ENCODE peak calls at places on chromosomes 12 and 14, in nine cellular contexts. O is hepatocyte, F is GM23338, R is psoas muscle, A is heart right ventricle, M is H1, C is body of pancreas, K is tibial artery, X is lung. T is an unnamed sample. For H3K36me3, the result is how much of the 10 kb centered on the place peaks cover.

GRCh38 chr14:21278632-21279031 is 1.3 kb upstream of the RPGRIP1 start:
- DNase-seq in O (no peak), A (no peak), C (no peak), F (no peak), K (no peak), M (no peak), R (no peak), X (no peak), T (no peak)

GRCh38 chr12:4215862-4216541 is 57.6 kb upstream of the CCND2 start:
- DNase-seq in F (no peak), O (no peak), X (no peak), K (no peak), A (no peak), C (no peak), R (no peak), M (peak), T (peak)

GRCh38 chr14:99571303-99571986 is 32.6 kb downstream of the CCDC85C start:
- DNase-seq in X (no peak), C (peak), A (no peak), R (no peak), M (no peak), O (no peak), F (no peak), K (no peak), T (no peak)

GRCh38 chr12:105523164-105524057 is 192.9 kb downstream of the C12orf75 start:
- DNase-seq in O (peak), X (peak), M (no peak), F (peak), K (peak), R (peak), A (peak), C (peak), T (peak)

GRCh38 chr14:53528114-53528513 is 375.0 kb upstream of the DDHD1 start:
- DNase-seq in A (no peak), R (peak), C (no peak), K (no peak), X (peak), O (no peak), F (no peak), M (no peak), T (no peak)

GRCh38 chr12:102342281-102343006 is 137.9 kb downstream of the IGF1 start:
- DNase-seq in F (no peak), O (no peak), K (no peak), C (peak), X (no peak), A (no peak), M (no peak), R (no peak), T (no peak)

GRCh38 chr12:4562034-4562657 is at the start of gene DYRK4:
- DNase-seq in O (peak), X (peak), A (peak), R (peak), C (peak), F (peak), K (peak), M (peak), T (peak)

GRCh38 chr12:42779186-42779859 is 189.8 kb upstream of the PRICKLE1 start:
- DNase-seq in X (peak), C (no peak), M (no peak), R (peak), F (no peak), O (no peak), A (no peak), K (no peak), T (peak)

GRCh38 chr14:99229654-99230215 is 42.3 kb downstream of the BCL11B start:
- DNase-seq in R (no peak), X (no peak), M (no peak), K (peak), C (no peak), A (no peak), O (no peak), F (no peak), T (no peak)

GRCh38 chr12:49296836-49297694 is 2.1 kb downstream of the PRPH start:
- DNase-seq in K (peak), C (peak), A (no peak), F (peak), R (no peak), M (peak), O (peak), X (peak), T (no peak)

GRCh38 chr12:66428261-66428660 is 126.0 kb downstream of the HELB start:
- DNase-seq in K (no peak), M (no peak), F (no peak), A (no peak), O (no peak), R (no peak), X (no peak), C (no peak), T (no peak)

DNA sequence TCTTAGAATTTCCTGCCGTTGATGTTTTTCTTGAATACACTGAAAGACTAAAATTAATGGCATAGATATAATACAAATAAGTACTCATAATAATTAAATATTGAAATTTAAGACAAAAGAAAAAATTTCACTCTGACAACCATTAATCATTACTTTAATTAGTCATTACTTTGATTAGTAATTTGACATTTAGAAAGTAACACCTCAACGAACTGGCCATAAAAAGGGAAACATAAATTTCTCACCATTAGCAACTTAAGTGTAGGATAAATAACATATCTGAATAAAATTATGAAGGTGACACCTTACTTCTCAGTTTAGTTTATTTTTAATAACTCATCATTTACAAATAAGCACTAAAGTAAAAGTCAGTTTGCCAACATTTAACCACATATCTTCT is 17.5 kb downstream of the MAGOHB start:
- DNase-seq in X (no peak), R (no peak), M (no peak), A (no peak), C (no peak), F (no peak), K (no peak), O (no peak), T (no peak)
- TF ChIP-seq CTCF in X (no peak), R (no peak), M (no peak), A (no peak), C (no peak), F (no peak), K (no peak), O (no peak), T (no peak)

GRCh38 chr12:112146123-112146522 is 20.8 kb downstream of the TRAFD1 start:
- DNase-seq in C (no peak), A (no peak), M (no peak), K (no peak), F (no peak), O (no peak), R (no peak), X (no peak), T (no peak)
- H3K36me3 ChIP-seq in C (under half), A (under half), M (under half), K (half or more), F (under half), O (under half), R (half or more), X (under half), T (under half)

DNA sequence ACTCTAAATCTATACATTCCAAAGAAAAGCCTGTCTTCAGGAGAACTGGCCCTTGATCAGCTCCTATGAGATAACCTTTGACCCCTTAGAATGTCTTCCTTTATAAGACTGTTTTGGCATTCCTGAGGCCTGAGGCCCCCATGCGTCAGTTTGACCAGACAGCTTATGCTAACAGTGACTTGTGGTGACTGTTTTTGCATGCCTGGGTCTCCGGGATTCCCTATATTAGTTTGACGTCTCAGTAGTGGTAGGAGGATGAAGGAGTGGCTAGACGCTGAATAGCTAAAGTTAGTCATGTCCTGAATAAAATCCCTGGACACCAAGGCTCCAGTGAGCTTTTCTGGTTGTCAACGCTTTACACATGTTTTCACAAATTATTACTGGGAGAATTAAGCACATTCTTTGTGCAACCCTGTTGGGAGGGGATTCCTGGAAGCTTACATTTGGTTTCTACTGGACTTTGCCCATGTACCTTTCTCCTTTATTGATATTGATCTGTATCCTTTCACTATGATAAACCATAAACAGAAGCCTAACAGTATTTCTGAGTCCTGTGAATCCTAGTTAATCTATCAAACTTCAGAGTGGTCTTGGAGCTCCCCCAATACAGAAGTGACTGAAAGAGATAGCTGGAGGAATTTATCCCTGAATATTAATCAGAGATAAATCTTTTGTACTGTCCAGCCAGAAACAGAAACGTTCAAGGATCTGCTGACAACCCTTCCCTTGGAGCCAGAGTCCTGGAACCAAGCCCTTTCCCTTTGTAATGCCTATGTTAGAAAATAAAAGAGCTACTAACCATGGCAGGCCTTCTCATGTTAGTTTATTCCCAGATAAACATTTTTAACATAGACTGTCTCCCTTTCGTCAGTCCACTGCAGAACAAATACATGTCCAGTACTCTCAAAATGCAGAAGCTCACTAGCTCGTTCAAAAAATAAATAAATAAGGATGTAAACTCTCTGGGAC is 479.2 kb downstream of the RPS29 start:
- DNase-seq in X (no peak), C (no peak), F (no peak), K (no peak), A (no peak), M (no peak), O (peak), R (no peak), T (no peak)
- TF ChIP-seq CTCF in X (no peak), C (no peak), F (no peak), K (no peak), A (no peak), M (no peak), O (no peak), R (no peak), T (no peak)

DNA sequence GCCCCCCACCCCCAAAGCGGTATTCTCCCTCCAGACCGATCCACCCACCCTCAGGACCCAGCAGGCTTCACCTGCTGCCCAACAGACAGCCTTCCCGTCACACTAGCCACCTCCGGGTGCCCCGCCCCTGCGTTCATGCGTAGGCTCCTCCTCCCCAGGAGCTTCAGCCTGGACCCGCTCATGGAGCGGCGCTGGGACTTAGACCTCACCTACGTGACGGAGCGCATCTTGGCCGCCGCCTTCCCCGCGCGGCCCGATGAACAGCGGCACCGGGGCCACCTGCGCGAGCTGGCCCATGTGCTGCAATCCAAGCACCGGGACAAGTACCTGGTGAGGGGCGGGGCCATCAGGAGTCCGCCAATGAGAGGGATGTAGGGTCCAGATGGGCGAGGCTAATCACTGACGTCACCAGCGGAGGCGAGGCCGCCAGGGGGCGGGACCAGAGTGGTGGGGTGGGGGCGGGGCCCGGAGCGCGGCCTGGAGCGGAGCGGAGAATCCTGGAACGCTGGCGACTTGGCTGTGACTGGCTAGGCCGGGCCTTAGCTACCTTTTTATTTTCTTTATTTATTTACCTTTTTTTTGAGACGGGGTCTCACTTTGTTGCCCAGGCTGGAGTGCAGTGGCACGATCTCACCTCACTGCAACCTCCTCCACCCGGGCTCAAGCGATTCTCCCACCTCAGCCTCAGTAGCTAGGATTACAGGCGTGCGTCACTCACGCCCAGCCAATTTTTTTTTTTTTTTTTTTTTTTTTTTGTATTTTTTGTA is 4.4 kb downstream of the TNS2 start:
- DNase-seq in X (peak), K (peak), F (peak), C (peak), M (peak), O (peak), R (peak), A (peak), T (peak)
- H3K36me3 ChIP-seq in X (under half), K (half or more), F (under half), C (under half), M (under half), O (under half), R (under half), A (under half), T (under half)

DNA sequence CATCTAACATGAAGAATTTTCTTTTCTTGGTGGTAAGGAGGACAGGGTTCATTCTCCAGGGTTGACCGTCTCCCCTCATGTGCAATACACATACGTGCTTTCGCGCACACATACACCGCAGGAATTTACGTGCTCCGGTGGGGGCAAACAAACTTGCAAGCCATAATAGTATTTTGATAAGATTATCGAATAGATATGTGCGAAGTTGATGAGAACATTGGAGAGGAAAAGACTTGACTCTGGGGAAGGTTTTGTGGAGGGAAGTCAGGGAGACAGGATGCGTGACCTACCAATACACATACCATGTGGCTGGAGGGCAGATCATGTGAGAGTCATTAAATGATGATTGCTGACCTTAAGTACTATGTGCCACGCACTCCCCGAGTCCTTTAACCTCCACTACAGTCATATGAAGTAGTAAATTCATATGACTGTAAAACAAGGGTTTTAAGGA is 876 bp downstream of the RAD51B start:
- DNase-seq in O (peak), F (peak), M (no peak), A (no peak), R (no peak), K (no peak), X (no peak), C (no peak), T (peak)
- TF ChIP-seq CTCF in O (no peak), F (no peak), M (no peak), A (no peak), R (no peak), K (no peak), X (no peak), C (no peak), T (no peak)

GRCh38 chr12:95506707-95507523 is 33.0 kb downstream of the METAP2 start:
- DNase-seq in K (no peak), A (no peak), F (no peak), C (no peak), X (no peak), R (no peak), O (no peak), M (no peak), T (no peak)

GRCh38 chr12:95509300-95509699 is 35.3 kb downstream of the METAP2 start:
- DNase-seq in M (no peak), K (no peak), X (no peak), F (no peak), R (no peak), O (no peak), A (no peak), C (no peak), T (no peak)

GRCh38 chr12:95498968-95499367 is 25.0 kb downstream of the METAP2 start:
- DNase-seq in M (no peak), X (no peak), A (no peak), O (no peak), R (no peak), C (no peak), F (no peak), K (no peak), T (no peak)

GRCh38 chr12:95505039-95505438 is 31.1 kb downstream of the METAP2 start:
- DNase-seq in C (no peak), F (peak), O (no peak), M (no peak), A (no peak), R (no peak), K (no peak), X (no peak), T (no peak)

DNA sequence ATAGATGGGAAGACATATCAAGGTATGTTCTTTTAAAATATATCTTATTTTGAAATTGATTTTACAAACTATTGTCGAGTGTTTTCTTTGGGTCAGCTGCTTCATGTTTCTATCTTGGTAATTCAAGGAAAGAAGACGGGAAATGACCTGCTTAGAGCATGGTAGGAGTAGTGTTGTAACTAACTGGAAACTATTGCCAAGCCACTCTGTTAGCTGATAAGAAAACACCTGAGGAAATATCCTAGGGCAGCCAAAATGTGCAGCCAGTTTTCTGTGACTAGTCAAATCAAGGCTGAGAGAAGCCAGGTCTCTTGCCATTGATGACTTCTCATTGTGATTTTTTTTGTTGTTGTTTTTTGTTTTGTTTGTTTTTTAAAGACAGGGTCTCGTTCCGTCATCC is 30.2 kb downstream of the METAP2 start:
- DNase-seq in X (no peak), F (no peak), K (no peak), A (no peak), R (no peak), O (no peak), C (peak), M (no peak), T (no peak)
- H3K36me3 ChIP-seq in X (under half), F (under half), K (under half), A (under half), R (half or more), O (under half), C (under half), M (under half), T (under half)

GRCh38 chr12:72057330-72057911 is 118.8 kb downstream of the TPH2 start:
- DNase-seq in K (no peak), M (no peak), O (peak), C (no peak), F (no peak), X (no peak), A (no peak), R (no peak), T (peak)

DNA sequence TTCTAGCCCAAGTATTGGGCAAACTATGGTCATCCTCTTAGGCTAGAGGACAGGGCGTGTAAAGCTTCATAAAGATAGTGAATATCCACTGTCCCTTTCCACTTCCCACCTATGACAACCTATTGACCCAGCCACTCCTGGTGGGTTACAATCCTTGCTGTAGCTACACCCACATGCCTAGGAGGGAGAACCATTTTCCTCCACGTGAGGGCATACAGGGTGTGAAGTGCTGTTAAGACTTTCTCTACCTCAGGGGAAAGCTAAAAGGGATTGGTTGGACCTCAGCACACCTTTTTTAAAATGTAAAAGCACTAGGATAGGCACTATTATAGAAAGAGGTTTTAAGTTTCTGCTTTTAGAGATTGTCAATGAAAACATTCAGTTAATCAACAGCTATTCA is 124.4 kb downstream of the TPH2 start:
- DNase-seq in X (no peak), F (no peak), A (no peak), O (no peak), M (no peak), K (no peak), R (no peak), C (no peak), T (no peak)
- TF ChIP-seq CTCF in X (no peak), F (peak), A (no peak), O (no peak), M (no peak), K (no peak), R (no peak), C (no peak), T (no peak)

DNA sequence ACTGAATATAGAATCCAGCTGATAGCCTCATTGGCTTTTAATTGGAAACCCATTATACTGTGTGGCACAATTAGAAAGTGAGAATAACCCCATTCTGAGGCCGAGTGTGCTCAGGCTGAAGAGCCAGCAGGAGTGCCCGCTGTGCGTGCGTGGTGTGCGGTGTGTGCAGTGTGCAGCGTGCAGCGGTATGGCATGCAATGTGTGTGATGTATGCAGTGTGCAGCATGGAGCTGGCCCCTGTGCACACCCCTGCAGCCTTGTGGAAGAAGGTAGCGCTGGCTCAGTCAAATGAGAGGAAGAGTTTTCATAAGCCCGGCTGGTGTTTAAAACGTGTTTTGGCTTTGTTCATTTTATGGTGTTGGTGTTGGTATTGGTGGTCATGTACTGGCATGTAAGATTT is 22.9 kb downstream of the CKB start:
- DNase-seq in C (no peak), X (no peak), K (no peak), A (no peak), M (no peak), F (no peak), R (no peak), O (no peak), T (no peak)
- H3K36me3 ChIP-seq in C (under half), X (under half), K (half or more), A (under half), M (under half), F (under half), R (half or more), O (under half), T (under half)

GRCh38 chr14:24437020-24437735 is 5.4 kb downstream of the SDR39U1 start:
- DNase-seq in M (no peak), C (no peak), K (no peak), A (no peak), X (no peak), R (no peak), F (peak), O (no peak), T (no peak)
- TF ChIP-seq CTCF in M (no peak), C (no peak), K (peak), A (no peak), X (no peak), R (no peak), F (no peak), O (no peak), T (no peak)

GRCh38 chr12:122870867-122871664 is 24.9 kb downstream of the VPS37B start:
- DNase-seq in O (peak), C (peak), M (no peak), A (no peak), X (no peak), K (peak), F (no peak), R (no peak), T (no peak)
- H3K36me3 ChIP-seq in O (under half), C (under half), M (under half), A (under half), X (under half), K (under half), F (under half), R (under half), T (under half)